ENCODE peak calls at places on chromosomes 4 and X, in seven cellular contexts. N is ovary; P is tibial nerve; B is CD4-positive, CD25-positive, alpha-beta regulatory T cell; V is dorsolateral prefrontal cortex; I is OCI-LY7; S is fibroblast of lung. O is an unnamed sample.
A peak's percentile ranks its signal among the peaks of the same experiment; 100 is the strongest.

GRCh38 chr4:38567448-38567847 is 96.6 kb upstream of the KLF3 start:
- DNase-seq in B (no peak), S (no peak), N (no peak), I (no peak), V (no peak), P (no peak), O (no peak)

GRCh38 chr4:52837716-52838558 is 24.2 kb upstream of the RASL11B start:
- DNase-seq in N (no peak), I (no peak), V (no peak), S (peak; percentile 42), B (no peak), P (no peak), O (no peak)

GRCh38 chrX:108199691-108200090 is 108.1 kb downstream of the ATG4A start:
- DNase-seq in P (peak; percentile 23), B (peak; percentile 16), N (peak; percentile 13), S (peak; percentile 59), I (peak; percentile 7), V (no peak), O (peak; percentile 63)

GRCh38 chrX:121987163-121987562 is 939.8 kb downstream of the GLUD2 start:
- DNase-seq in I (no peak), B (no peak), P (no peak), V (no peak), N (no peak), S (no peak), O (peak; percentile 73)

GRCh38 chr4:147492301-147492700 is 11.4 kb downstream of the EDNRA start:
- DNase-seq in N (no peak), V (no peak), S (no peak), P (no peak), B (no peak), I (no peak), O (no peak)

GRCh38 chr4:41185614-41186609 is 28.4 kb downstream of the APBB2 start:
- DNase-seq in V (no peak), P (no peak), S (peak; percentile 34), N (no peak), I (no peak), B (no peak), O (no peak)

GRCh38 chr4:37917388-37917787 is 26.5 kb downstream of the TBC1D1 start:
- DNase-seq in I (no peak), N (no peak), P (no peak), S (no peak), V (no peak), B (no peak), O (no peak)

GRCh38 chr4:1572521-1572920 is 111.6 kb downstream of the FAM53A start:
- DNase-seq in N (no peak), B (no peak), P (no peak), I (no peak), V (no peak), S (no peak), O (no peak)

GRCh38 chr4:2700031-2700430 is 56.1 kb downstream of the TNIP2 start:
- DNase-seq in B (no peak), P (no peak), N (no peak), S (no peak), I (no peak), V (no peak), O (no peak)

GRCh38 chr4:138522366-138522765 is 280.2 kb upstream of the SLC7A11 start:
- DNase-seq in P (no peak), S (peak; percentile 37), I (peak; percentile 38), B (no peak), V (no peak), N (no peak), O (peak; percentile 46)

GRCh38 chr4:19729873-19730735 is 521.6 kb upstream of the SLIT2 start:
- DNase-seq in I (peak; percentile 46), N (no peak), V (no peak), S (peak; percentile 9), B (peak; percentile 2), P (no peak), O (peak; percentile 24)

GRCh38 chr4:102787096-102787867 is 26.5 kb upstream of the MANBA start:
- DNase-seq in I (no peak), S (peak; percentile 90), P (no peak), V (no peak), N (no peak), B (no peak), O (peak; percentile 53)

GRCh38 chr4:41339812-41340809 is 83.4 kb downstream of the UCHL1 start:
- DNase-seq in N (no peak), S (peak; percentile 90), I (no peak), B (no peak), P (no peak), V (peak; percentile 53), O (peak; percentile 57)

GRCh38 chr4:164847016-164847415 is 30.0 kb upstream of the APELA start:
- DNase-seq in P (no peak), S (no peak), I (no peak), V (no peak), N (no peak), B (no peak), O (no peak)

GRCh38 chr4:8153441-8153840 is 5.2 kb downstream of the ABLIM2 start:
- DNase-seq in P (no peak), S (no peak), I (no peak), V (no peak), B (no peak), N (no peak), O (no peak)

GRCh38 chrX:20300822-20301221 is 34.1 kb upstream of the RPS6KA3 start:
- DNase-seq in S (no peak), B (peak; percentile 26), V (no peak), P (no peak), N (no peak), I (no peak), O (no peak)

GRCh38 chr4:28557755-28558154 is 1697.1 kb downstream of the STIM2 start:
- DNase-seq in N (no peak), V (no peak), P (no peak), S (peak; percentile 25), B (no peak), I (no peak), O (no peak)

GRCh38 chr4:80026080-80026479 is 46.9 kb downstream of the ANTXR2 start:
- DNase-seq in V (no peak), S (no peak), I (no peak), B (no peak), P (no peak), N (no peak), O (no peak)

GRCh38 chrX:1529328-1529727 is 7.7 kb downstream of the P2RY8 start:
- DNase-seq in P (no peak), N (no peak), I (no peak), S (no peak), V (no peak), B (no peak), O (no peak)

GRCh38 chr4:111641813-111642579 is 503.3 kb upstream of the FAM241A start:
- DNase-seq in I (peak; percentile 81), N (no peak), S (peak; percentile 95), V (peak; percentile 9), B (peak; percentile 63), P (peak; percentile 60), O (peak; percentile 92)

GRCh38 chr4:84379881-84380618 is 119.0 kb downstream of the NKX6-1 start:
- DNase-seq in P (no peak), N (no peak), V (no peak), B (no peak), S (peak; percentile 6), I (no peak), O (peak; percentile 17)

GRCh38 chr4:83011779-83012630 is 1.4 kb upstream of the LIN54 start:
- DNase-seq in B (peak; percentile 36), P (no peak), N (peak; percentile 35), I (peak; percentile 45), S (peak; percentile 23), V (peak; percentile 9), O (peak; percentile 9)

GRCh38 chrX:9464435-9465371 is at the start of gene TBL1X:
- DNase-seq in V (peak; percentile 14), N (peak; percentile 72), B (peak; percentile 43), P (peak; percentile 8), I (peak; percentile 71), S (peak; percentile 53), O (peak; percentile 65)
- H3K27ac ChIP-seq in V (peak within 1 kb of the TSS; percentile 76), N (peak within 1 kb of the TSS; percentile 80), B (peak within 1 kb of the TSS; percentile 41), P (peak within 1 kb of the TSS; percentile 84), I (peak within 1 kb of the TSS; percentile 89), S (peak within 1 kb of the TSS; percentile 68), O (peak within 1 kb of the TSS; percentile 85)

GRCh38 chr4:158821228-158822009 is 52.6 kb downstream of the FNIP2 start:
- DNase-seq in S (no peak), N (no peak), B (no peak), V (no peak), I (no peak), P (no peak), O (no peak)

GRCh38 chr4:158819942-158820786 is 51.3 kb downstream of the FNIP2 start:
- DNase-seq in B (no peak), V (no peak), P (no peak), N (no peak), I (no peak), S (peak; percentile 19), O (no peak)

GRCh38 chr4:158816953-158817352 is 48.1 kb downstream of the FNIP2 start:
- DNase-seq in P (no peak), I (peak; percentile 1), B (no peak), S (no peak), V (no peak), N (no peak), O (no peak)

GRCh38 chr4:158817562-158818370 is 48.9 kb downstream of the FNIP2 start:
- DNase-seq in V (no peak), P (no peak), I (no peak), B (peak; percentile 55), N (no peak), S (no peak), O (no peak)

DNA sequence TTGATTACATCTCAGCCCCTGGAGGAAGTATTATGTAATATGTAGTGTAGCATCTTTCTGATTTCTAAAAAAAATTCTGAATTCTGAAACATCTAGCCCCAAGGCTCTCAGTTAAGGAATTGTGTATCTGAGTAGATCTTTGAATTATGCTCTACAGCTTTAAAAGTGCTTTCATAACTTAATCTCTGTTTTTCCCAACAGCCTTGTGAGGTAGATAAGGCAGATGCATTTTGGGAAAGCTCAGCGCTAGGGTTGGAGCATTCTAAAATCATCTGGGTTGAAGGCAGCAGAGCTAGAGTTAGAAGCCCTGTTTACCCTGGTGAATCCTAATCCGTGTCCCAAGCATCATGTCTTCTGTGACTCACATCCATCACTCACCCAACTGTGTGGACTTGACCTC is 49.8 kb downstream of the FNIP2 start:
- DNase-seq in V (no peak), I (no peak), S (no peak), P (no peak), N (no peak), B (no peak), O (no peak)
- H3K27ac ChIP-seq in V (peak overlapping the region; percentile 63), I (no peak overlapping the region), S (no peak overlapping the region), P (peak overlapping the region; percentile 45), N (no peak overlapping the region), B (no peak overlapping the region), O (no peak overlapping the region)

DNA sequence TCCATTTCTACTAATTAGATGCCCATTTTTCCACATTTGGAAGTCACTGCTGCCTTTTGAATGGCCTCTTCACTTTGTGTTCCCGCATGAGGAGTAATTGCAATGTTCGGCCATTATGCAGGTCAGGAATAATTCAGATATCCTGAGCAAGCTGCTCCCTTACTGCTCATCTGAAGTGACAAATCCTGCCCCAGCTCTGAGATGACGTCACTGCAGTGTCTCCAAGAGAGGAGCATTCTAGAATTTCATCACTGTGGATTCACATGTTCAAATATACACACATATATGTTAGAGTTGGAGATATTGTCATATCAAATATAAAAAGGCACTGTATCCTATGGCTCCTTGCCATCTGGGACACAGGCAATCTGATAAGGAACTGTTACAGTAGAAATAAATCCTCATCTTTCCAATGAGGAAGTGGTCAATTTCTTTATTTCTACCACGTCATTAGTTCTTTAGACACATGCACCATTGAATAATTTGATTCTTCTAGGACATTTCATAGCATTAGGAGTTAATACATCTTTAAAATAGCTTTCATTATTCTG is 706.9 kb upstream of the TENM3 start:
- DNase-seq in I (no peak), S (no peak), N (no peak), P (no peak), V (no peak), B (no peak), O (no peak)
- H3K27ac ChIP-seq in I (no peak overlapping the region), S (no peak overlapping the region), N (no peak overlapping the region), P (no peak overlapping the region), V (no peak overlapping the region), B (no peak overlapping the region), O (no peak overlapping the region)

GRCh38 chr4:86283341-86283740 is 76.5 kb downstream of the MAPK10 start:
- DNase-seq in V (no peak), N (no peak), P (no peak), B (no peak), I (no peak), S (no peak), O (no peak)
- H3K27ac ChIP-seq in V (no peak overlapping the region), N (no peak overlapping the region), P (no peak overlapping the region), B (no peak overlapping the region), I (no peak overlapping the region), S (no peak overlapping the region), O (no peak overlapping the region)

O was measured in A673.